ENCODE peak calls at places on chromosomes 3 and 15, in five cellular contexts. H is esophagus squamous epithelium, G is IMR-90, N is transverse colon, U is heart left ventricle. K is an unnamed sample.

GRCh38 chr3:108017587-108017986 is 73.2 kb downstream of the CD47 start:
- DNase-seq in H (no peak), G (no peak), N (no peak), U (no peak), K (peak; percentile 3)

GRCh38 chr3:13141991-13142412 is 68.8 kb upstream of the IQSEC1 start:
- DNase-seq in H (no peak), G (peak; percentile 28), N (no peak), U (no peak), K (no peak)

GRCh38 chr3:88113311-88114162 is 36.2 kb upstream of the C3orf38 start:
- DNase-seq in H (no peak), G (peak; percentile 70), N (peak; percentile 53), U (peak; percentile 47), K (no peak)

GRCh38 chr3:41997702-41998551 is 36.0 kb upstream of the ULK4 start:
- DNase-seq in H (no peak), G (peak; percentile 3), N (no peak), U (no peak), K (no peak)

GRCh38 chr3:14915636-14916222 is 31.7 kb upstream of the NR2C2 start:
- DNase-seq in H (no peak), G (no peak), N (no peak), U (no peak), K (no peak)

GRCh38 chr3:83321457-83321856 is 1560.0 kb upstream of the GBE1 start:
- DNase-seq in H (no peak), G (no peak), N (no peak), U (no peak), K (no peak)

GRCh38 chr3:177361042-177361938 is 164.0 kb upstream of the TBL1XR1 start:
- DNase-seq in H (no peak), G (no peak), N (no peak), U (peak; percentile 23), K (no peak)

GRCh38 chr15:101652783-101653430 is 726 bp upstream of the TM2D3 start:
- DNase-seq in H (no peak), G (no peak), N (no peak), U (peak; percentile 23), K (no peak)

GRCh38 chr15:55270301-55270700 is 19.3 kb downstream of the RAB27A start:
- DNase-seq in H (no peak), G (no peak), N (no peak), U (no peak), K (no peak)

GRCh38 chr15:82647045-82647834 is at the start of gene CPEB1:
- DNase-seq in H (no peak), G (peak; percentile 30), N (peak; percentile 42), U (peak; percentile 50), K (peak; percentile 92)

GRCh38 chr3:167810236-167810635 is 74.7 kb downstream of the SERPINI1 start:
- DNase-seq in H (no peak), G (no peak), N (no peak), U (no peak), K (no peak)

GRCh38 chr3:181976526-181976925 is 264.8 kb downstream of the SOX2 start:
- DNase-seq in H (no peak), G (no peak), N (no peak), U (no peak), K (no peak)

GRCh38 chr15:82805994-82806406 is at the start of gene FSD2:
- DNase-seq in H (no peak), G (no peak), N (peak; percentile 11), U (peak; percentile 71), K (no peak)

GRCh38 chr15:66931768-66932633 is 133.4 kb upstream of the SMAD3 start:
- DNase-seq in H (no peak), G (peak; percentile 63), N (peak; percentile 79), U (no peak), K (peak; percentile 78)

GRCh38 chr3:23669541-23670255 is 136.1 kb upstream of the UBE2E1 start:
- DNase-seq in H (no peak), G (no peak), N (no peak), U (no peak), K (no peak)

GRCh38 chr3:197175503-197175902 is 122.9 kb downstream of the DLG1 start:
- DNase-seq in H (no peak), G (no peak), N (no peak), U (no peak), K (no peak)

GRCh38 chr3:167740961-167741587 is 5.6 kb downstream of the SERPINI1 start:
- DNase-seq in H (no peak), G (peak; percentile 42), N (no peak), U (no peak), K (no peak)

GRCh38 chr3:72375237-72376154 is 472.7 kb downstream of the SHQ1 start:
- DNase-seq in H (no peak), G (no peak), N (no peak), U (no peak), K (no peak)

GRCh38 chr3:55882006-55882405 is 394.9 kb upstream of the WNT5A start:
- DNase-seq in H (no peak), G (no peak), N (no peak), U (no peak), K (no peak)

GRCh38 chr15:68364028-68364659 is 67.8 kb downstream of the ITGA11 start:
- DNase-seq in H (no peak), G (peak; percentile 43), N (no peak), U (peak; percentile 80), K (no peak)

DNA sequence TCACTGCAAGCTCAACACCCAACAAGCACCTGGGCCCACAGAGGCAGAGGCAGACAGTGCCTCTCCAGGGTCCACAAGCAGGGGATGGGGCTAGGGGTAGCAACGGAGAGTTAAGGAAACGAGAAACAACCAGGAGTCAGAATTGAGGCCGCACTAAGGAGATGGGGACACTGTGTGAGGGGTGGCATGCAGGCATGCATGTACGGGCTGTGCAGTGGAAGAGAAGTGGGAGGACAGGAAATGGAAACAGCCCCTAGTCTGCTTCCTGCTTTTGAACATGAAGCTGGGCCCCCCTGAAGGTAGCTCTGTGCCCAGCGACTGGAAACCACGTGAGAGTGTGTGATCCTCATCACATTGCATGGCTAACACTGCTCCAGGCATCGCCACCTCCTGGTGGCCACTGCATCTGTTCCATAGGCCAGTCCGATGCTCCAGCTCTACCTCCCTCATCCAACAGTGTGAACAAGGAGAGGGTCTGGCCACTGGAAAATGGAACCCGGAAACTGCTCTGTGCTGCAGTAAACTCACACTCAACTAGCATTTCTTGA is 44.0 kb downstream of the XXYLT1 start:
- DNase-seq in H (no peak), G (peak; percentile 32), N (no peak), U (no peak), K (peak; percentile 81)
- TF ChIP-seq CTCF in H (no peak), G (peak; percentile 49), N (no peak), U (peak; percentile 30), K (no peak)

DNA sequence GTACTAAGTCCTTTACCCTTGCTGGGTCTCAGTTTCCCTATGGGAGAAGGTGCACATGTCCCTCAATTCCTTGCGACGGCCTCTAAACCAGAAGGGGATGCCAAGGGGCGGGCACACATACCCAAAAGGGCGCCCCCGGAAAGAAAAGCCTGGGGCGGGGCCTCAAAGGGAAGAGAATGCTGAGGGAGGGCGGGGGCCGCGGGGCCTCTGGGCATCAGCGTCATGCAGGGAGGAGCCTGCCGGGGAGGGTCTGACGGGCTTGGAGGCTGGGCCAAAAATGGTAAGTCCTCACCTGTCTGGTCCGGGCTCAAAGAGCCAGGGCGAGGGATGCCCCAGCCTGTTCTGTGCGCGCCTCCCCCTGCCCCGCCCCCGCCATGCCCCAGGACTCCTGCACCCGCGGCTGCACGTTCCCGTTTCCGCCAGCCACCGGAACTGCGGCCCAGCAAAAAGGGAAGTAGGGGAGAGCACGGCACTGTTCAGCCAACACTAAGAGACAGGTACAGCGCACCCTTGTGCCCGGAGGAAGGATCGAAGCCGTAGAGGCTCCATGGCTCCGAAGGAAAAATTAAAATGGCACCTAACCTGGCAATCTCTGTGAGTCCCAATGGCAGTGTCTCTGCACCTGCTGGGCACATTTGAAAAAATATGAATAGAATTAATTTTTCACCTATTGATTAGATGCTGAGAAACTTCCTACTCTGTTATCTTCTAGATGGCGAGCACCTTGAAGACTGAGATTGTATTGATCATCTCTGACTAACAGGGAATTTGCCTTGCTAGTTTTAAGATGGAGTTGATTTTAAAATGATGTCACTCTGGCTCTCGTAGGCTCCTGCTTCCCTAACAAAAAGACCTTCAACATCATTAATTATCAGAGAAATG is at the start of gene DET1:
- DNase-seq in H (peak; percentile 79), G (peak; percentile 94), N (peak; percentile 95), U (peak; percentile 95), K (peak; percentile 94)
- TF ChIP-seq POLR2A in H (no peak), G (no peak), N (no peak), U (peak; percentile 27), K (no peak)

GRCh38 chr3:128076465-128076782 is 24.2 kb downstream of the SEC61A1 start:
- DNase-seq in H (no peak), G (no peak), N (no peak), U (no peak), K (no peak)

GRCh38 chr3:128073807-128074206 is 21.6 kb downstream of the SEC61A1 start:
- DNase-seq in H (no peak), G (no peak), N (no peak), U (no peak), K (no peak)

GRCh38 chr3:128073185-128073725 is 21.0 kb downstream of the SEC61A1 start:
- DNase-seq in H (no peak), G (no peak), N (no peak), U (no peak), K (no peak)

GRCh38 chr3:128075516-128076464 is 23.6 kb downstream of the SEC61A1 start:
- DNase-seq in H (no peak), G (peak; percentile 79), N (peak; percentile 91), U (peak; percentile 86), K (peak; percentile 97)

DNA sequence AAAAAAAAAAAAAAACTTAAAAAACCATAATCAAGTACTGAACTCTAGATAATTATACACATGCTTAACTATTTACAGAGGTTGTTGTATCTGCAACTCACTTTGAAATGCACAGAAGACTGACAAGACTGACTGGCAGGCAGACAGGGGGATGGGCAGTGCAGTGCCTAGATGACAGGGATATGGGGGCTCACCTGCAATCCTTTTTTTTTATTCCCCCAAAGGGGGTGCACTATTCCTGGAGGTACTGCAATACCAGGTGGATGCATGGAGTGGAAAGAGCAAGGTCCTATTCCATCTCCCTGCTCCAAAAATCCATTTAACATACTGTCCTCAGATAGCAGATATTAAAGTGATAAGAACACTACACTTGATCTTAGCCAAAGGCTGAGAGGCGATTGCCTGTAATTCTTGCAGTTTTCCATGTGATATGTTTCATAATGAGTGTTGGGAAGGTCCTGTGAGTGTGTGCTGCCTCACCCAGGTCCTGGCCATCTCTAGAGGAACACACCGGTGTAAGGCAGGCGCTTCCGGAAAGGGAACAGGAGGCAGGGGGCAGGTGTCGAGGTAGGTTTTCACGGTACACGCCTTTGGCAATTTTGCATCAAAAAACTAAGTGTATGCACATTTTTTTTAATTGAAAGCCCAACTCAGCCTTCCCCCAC is 22.7 kb downstream of the SEC61A1 start:
- DNase-seq in H (no peak), G (no peak), N (no peak), U (no peak), K (no peak)
- H3K4me3 ChIP-seq in H (peak overlapping the region; percentile 60), G (peak overlapping the region; percentile 17), N (no peak overlapping the region), U (peak overlapping the region; percentile 59), K (no peak overlapping the region)

GRCh38 chr15:96274698-96275097 is 55.8 kb upstream of the NR2F2 start:
- DNase-seq in H (no peak), G (no peak), N (no peak), U (no peak), K (no peak)
- TF ChIP-seq CTCF in H (no peak), G (no peak), N (no peak), U (no peak), K (no peak)